ENCODE peak calls at places on chromosomes 11 and 22, in eight cellular contexts. M is PC-3, J is natural killer cell, I is fibroblast of lung, N is fibroblast of mammary gland, U is OCI-LY7, O is gastrocnemius medialis, T is tibial artery. P is an unnamed sample.
A peak's percentile ranks its signal among the peaks of the same experiment; 100 is the strongest.

GRCh38 chr22:21816787-21817496 is 50.5 kb downstream of the MAPK1 start:
- DNase-seq in M (peak; percentile 84), J (peak; percentile 33), I (peak; percentile 92), N (peak; percentile 94), U (peak; percentile 86), O (no peak), T (no peak), P (peak; percentile 70)

GRCh38 chr22:45341503-45341902 is 31.8 kb downstream of the FAM118A start:
- DNase-seq in M (no peak), J (no peak), I (no peak), N (no peak), U (no peak), O (no peak), T (no peak), P (no peak)

GRCh38 chr11:78659326-78660319 is 85.0 kb upstream of the NARS2 start:
- DNase-seq in M (no peak), J (no peak), I (no peak), N (no peak), U (no peak), O (no peak), T (peak; percentile 13), P (no peak)

GRCh38 chr11:125226701-125227100 is 62.1 kb downstream of the PKNOX2 start:
- DNase-seq in M (no peak), J (no peak), I (no peak), N (no peak), U (no peak), O (no peak), T (no peak), P (no peak)

GRCh38 chr11:65516135-65516968 is 8.5 kb upstream of the SCYL1 start:
- DNase-seq in M (no peak), J (no peak), I (no peak), N (no peak), U (no peak), O (no peak), T (peak; percentile 47), P (no peak)

GRCh38 chr11:29318134-29318845 is 698.5 kb downstream of the KCNA4 start:
- DNase-seq in M (peak; percentile 54), J (no peak), I (no peak), N (peak; percentile 51), U (no peak), O (no peak), T (no peak), P (no peak)

GRCh38 chr11:118841469-118842222 is 42.0 kb upstream of the CXCR5 start:
- DNase-seq in M (no peak), J (no peak), I (no peak), N (no peak), U (peak; percentile 34), O (no peak), T (no peak), P (peak; percentile 46)

GRCh38 chr11:65506770-65507485 is 8.1 kb downstream of the MALAT1 start:
- DNase-seq in M (peak; percentile 56), J (peak; percentile 48), I (peak; percentile 57), N (peak; percentile 97), U (peak; percentile 71), O (no peak), T (peak; percentile 78), P (no peak)

GRCh38 chr22:50440544-50441249 is 34.1 kb downstream of the SBF1 start:
- DNase-seq in M (no peak), J (no peak), I (no peak), N (no peak), U (no peak), O (no peak), T (no peak), P (no peak)

GRCh38 chr11:75524576-75525432 is 937 bp downstream of the GDPD5 start:
- DNase-seq in M (peak; percentile 71), J (peak; percentile 30), I (no peak), N (peak; percentile 40), U (peak; percentile 40), O (no peak), T (no peak), P (peak; percentile 56)

DNA sequence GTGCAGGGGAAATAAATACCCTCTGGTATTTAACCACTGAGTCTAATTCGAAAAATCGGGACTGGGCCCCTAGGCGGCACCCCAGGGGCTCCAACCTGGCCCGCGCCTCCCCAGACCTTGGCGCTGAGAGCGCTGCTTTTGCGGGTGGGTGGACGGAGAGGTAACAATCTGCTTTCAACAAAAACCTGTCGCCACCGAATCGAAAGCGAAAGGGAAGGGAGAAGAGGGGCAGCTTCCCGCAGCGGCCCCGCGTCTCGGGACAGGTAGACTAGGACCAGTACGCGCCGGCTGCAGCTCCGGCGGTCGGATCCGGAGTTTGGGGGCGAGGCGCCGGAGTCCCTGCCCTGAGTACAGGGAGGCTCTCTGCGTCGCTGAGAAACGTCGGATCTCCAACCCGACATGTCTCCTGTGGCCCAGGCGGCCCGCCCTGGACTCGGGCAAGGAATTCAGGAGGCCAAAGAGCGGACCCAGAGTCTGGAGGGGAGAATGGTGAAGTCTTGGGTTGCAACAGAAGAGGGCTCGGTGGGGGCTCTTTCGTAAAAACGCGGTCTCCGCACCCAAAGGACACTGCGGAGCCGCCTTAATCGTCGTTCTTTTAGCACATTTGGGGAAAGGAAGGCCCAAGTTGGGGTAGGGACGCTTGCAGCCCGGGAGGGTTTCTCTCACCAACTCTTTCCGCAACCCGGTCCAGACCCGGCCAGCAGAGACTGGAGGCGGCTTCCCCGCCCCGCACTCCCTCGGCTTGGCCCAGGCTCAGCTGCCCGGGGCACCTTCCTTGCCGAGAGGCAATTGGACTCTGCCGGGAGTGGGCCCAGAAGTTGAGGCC is 4.1 kb downstream of the ALX4 start:
- DNase-seq in M (no peak), J (no peak), I (no peak), N (no peak), U (no peak), O (no peak), T (no peak), P (no peak)
- TF ChIP-seq CTCF in M (no peak), J (no peak), I (no peak), N (no peak), U (no peak), O (no peak), T (no peak), P (no peak)

GRCh38 chr11:112784323-112785073 is 176.7 kb upstream of the NCAM1 start:
- DNase-seq in M (no peak), J (no peak), I (peak; percentile 11), N (peak; percentile 28), U (no peak), O (no peak), T (peak; percentile 73), P (no peak)
- TF ChIP-seq CTCF in M (no peak), J (no peak), I (no peak), N (no peak), U (no peak), O (no peak), T (no peak), P (no peak)

DNA sequence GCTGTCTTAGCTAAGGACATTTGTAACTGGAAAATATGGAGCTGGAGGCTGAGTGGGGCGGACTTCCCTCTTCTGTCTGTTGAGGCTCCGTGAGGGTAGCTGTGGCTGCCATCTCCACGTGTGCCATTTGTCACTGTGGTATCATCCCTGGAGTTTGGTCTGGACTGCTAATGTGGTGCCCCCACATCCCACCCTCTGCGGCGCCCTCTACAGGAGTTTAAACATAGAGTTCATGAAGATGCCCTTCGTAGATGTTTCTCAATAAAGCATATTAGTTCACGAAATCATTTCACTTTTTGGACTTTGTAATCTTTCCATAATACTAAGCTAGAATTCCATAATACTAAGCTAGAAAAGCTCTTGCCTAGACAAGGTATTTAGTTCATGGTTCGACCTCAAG is 52.4 kb downstream of the TECTA start:
- DNase-seq in M (no peak), J (no peak), I (no peak), N (no peak), U (no peak), O (no peak), T (no peak), P (no peak)
- TF ChIP-seq CTCF in M (peak; percentile 44), J (no peak), I (no peak), N (no peak), U (peak; percentile 60), O (no peak), T (no peak), P (no peak)

GRCh38 chr11:111676878-111677585 is 74.8 kb downstream of the SIK2 start:
- DNase-seq in M (peak; percentile 72), J (no peak), I (no peak), N (peak; percentile 65), U (no peak), O (no peak), T (no peak), P (no peak)
- TF ChIP-seq CTCF in M (no peak), J (no peak), I (no peak), N (no peak), U (no peak), O (no peak), T (no peak), P (no peak)

GRCh38 chr11:27411330-27411729 is 48.3 kb upstream of the CCDC34 start:
- DNase-seq in M (no peak), J (no peak), I (no peak), N (no peak), U (no peak), O (no peak), T (no peak), P (no peak)
- TF ChIP-seq CTCF in M (no peak), J (no peak), I (no peak), N (no peak), U (no peak), O (no peak), T (no peak), P (no peak)

GRCh38 chr22:30866811-30867271 is 101.7 kb downstream of the MORC2 start:
- DNase-seq in M (peak; percentile 14), J (no peak), I (no peak), N (no peak), U (peak; percentile 9), O (no peak), T (peak; percentile 32), P (no peak)
- TF ChIP-seq CTCF in M (peak; percentile 35), J (no peak), I (no peak), N (peak; percentile 4), U (peak; percentile 37), O (no peak), T (no peak), P (no peak)

DNA sequence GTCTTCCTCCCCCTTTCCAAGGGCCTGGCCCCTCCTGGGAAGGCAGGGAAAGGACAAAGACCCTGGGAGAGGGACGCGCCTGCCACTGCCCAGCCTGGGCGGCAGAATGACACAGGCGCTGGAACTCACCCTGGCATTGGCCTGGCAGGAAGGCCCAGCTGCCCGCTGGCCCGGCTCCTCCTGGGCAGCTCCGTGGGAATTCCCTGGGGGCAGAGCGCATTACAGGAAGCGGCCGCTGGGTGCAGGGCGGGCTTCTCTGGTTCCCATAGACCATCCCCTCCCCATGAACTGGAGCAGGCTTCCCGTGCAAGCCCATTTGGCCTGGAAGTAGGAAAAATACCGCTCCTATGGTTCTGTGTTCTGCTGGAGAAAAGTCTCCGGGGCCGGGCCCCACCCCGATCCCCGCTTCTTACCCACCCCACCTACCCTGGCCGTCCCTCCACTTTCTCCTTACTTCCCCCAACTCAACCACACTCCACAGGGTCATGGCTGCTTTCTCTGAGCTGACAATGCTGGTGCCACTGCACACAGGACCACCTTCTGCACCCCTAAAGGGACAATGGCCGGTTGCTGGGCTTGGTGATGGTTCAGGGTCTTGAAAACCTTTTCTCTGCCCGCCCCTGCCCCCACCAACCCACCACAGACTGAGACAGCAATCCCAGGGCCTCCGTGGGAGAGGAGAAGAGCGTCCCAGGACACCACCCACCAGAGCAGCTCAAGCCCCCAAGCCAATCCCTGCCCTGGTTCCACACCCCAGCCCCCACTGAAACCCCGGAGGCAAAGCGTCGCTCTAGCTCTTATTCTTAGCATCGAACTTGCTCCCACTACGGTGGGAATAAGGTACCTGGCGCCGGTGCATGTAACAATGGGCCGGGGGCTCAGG is 58.9 kb downstream of the LINC01488 start:
- DNase-seq in M (peak; percentile 16), J (no peak), I (no peak), N (no peak), U (no peak), O (no peak), T (peak; percentile 93), P (no peak)
- TF ChIP-seq CTCF in M (no peak), J (no peak), I (no peak), N (no peak), U (no peak), O (no peak), T (peak; percentile 44), P (no peak)

P was measured in GM13977.